ENCODE peak calls at places on chromosomes 5 and 9, in five cellular contexts. X is stimulated activated CD8-positive, alpha-beta memory T cell treated with anti-CD3 and anti-CD28 coated beads, Interleukin-12 subunit alpha, Interleukin-12 subunit beta, amount 100 ng/mL, for 1 hour; B is islet precursor cell; O is choroid plexus epithelial cell; S is amniotic stem cell. D is an unnamed sample.

GRCh38 chr5:160325716-160326115 is 13.4 kb upstream of the CCNJL start:
- DNase-seq in X (no peak), B (no peak), O (no peak), S (no peak), D (no peak)

GRCh38 chr5:177997319-177997670 is 1.3 kb upstream of the PROP1 start:
- DNase-seq in X (no peak), B (no peak), O (no peak), S (no peak), D (no peak)

GRCh38 chr9:17750285-17750684 is 171.4 kb downstream of the SH3GL2 start:
- DNase-seq in X (no peak), B (no peak), O (no peak), S (no peak), D (no peak)

GRCh38 chr5:159049844-159050318 is 49.8 kb downstream of the EBF1 start:
- DNase-seq in X (no peak), B (no peak), O (peak), S (no peak), D (no peak)

GRCh38 chr9:71249729-71250317 is 128.4 kb upstream of the TRPM3 start:
- DNase-seq in X (no peak), B (no peak), O (peak), S (peak), D (no peak)

GRCh38 chr5:146799235-146800015 is 79.1 kb downstream of the PPP2R2B start:
- DNase-seq in X (no peak), B (no peak), O (no peak), S (no peak), D (no peak)

GRCh38 chr9:32072568-32072967 is 311.9 kb upstream of the ACO1 start:
- DNase-seq in X (no peak), B (no peak), O (no peak), S (no peak), D (no peak)

GRCh38 chr9:13588151-13589043 is 308.9 kb upstream of the MPDZ start:
- DNase-seq in X (no peak), B (no peak), O (no peak), S (no peak), D (no peak)

GRCh38 chr9:109411818-109412352 is 86.2 kb downstream of the PTPN3 start:
- DNase-seq in X (no peak), B (no peak), O (peak), S (no peak), D (no peak)

GRCh38 chr5:41778410-41778809 is 91.8 kb downstream of the OXCT1 start:
- DNase-seq in X (no peak), B (no peak), O (no peak), S (no peak), D (no peak)

GRCh38 chr5:136032564-136032963 is 3.8 kb downstream of the TGFBI start:
- DNase-seq in X (no peak), B (peak), O (peak), S (no peak), D (no peak)

GRCh38 chr9:136347472-136348256 is 15.9 kb downstream of the DNLZ start:
- DNase-seq in X (no peak), B (no peak), O (no peak), S (no peak), D (no peak)

GRCh38 chr9:2228132-2228531 is 213.0 kb downstream of the SMARCA2 start:
- DNase-seq in X (no peak), B (peak), O (no peak), S (no peak), D (no peak)

GRCh38 chr5:34439601-34440000 is 216.5 kb upstream of the RAI14 start:
- DNase-seq in X (no peak), B (no peak), O (no peak), S (no peak), D (no peak)

GRCh38 chr5:174736777-174737176 is 12.4 kb downstream of the MSX2 start:
- DNase-seq in X (no peak), B (peak), O (no peak), S (no peak), D (no peak)

D was measured in left lung.